ENCODE peak calls at places on chromosomes 4 and X, in four cellular contexts. E, A, C and X are unnamed samples.

GRCh38 chr4:76993787-76994641 is 44.5 kb downstream of the SEPTIN11 start:
- DNase-seq in E (no peak), C (peak; percentile 72), A (no peak), X (no peak)

GRCh38 chr4:3196670-3197359 is 52.1 kb upstream of the MSANTD1 start:
- DNase-seq in E (no peak), A (no peak), C (no peak), X (no peak)

GRCh38 chr4:78299565-78299972 is 242.4 kb downstream of the FRAS1 start:
- DNase-seq in A (no peak), E (no peak), C (no peak), X (no peak)

GRCh38 chr4:1474126-1475090 is 68.2 kb upstream of the NKX1-1 start:
- DNase-seq in A (no peak), E (no peak), C (no peak), X (no peak)

GRCh38 chr4:153543351-153543750 is 77.2 kb downstream of the TMEM131L start:
- DNase-seq in C (no peak), E (no peak), A (no peak), X (no peak)

GRCh38 chrX:67544871-67545771 is 1.3 kb downstream of the AR start:
- DNase-seq in A (peak; percentile 60), E (peak; percentile 4), C (no peak), X (no peak)

GRCh38 chr4:47383829-47384427 is 79.6 kb downstream of the COMMD8 start:
- DNase-seq in C (no peak), A (peak; percentile 31), E (no peak), X (peak; percentile 78)

GRCh38 chr4:82437285-82438005 is 7.1 kb downstream of the ENOPH1 start:
- DNase-seq in A (no peak), C (no peak), E (no peak), X (no peak)

GRCh38 chr4:15024386-15024785 is 22.1 kb downstream of the CPEB2 start:
- DNase-seq in A (no peak), C (no peak), E (no peak), X (no peak)

GRCh38 chrX:19889582-19890342 is 2.4 kb upstream of the SH3KBP1 start:
- DNase-seq in E (no peak), A (peak; percentile 63), C (peak; percentile 50), X (peak; percentile 69)

GRCh38 chrX:15947648-15948317 is 93.2 kb upstream of the AP1S2 start:
- DNase-seq in A (peak; percentile 78), C (no peak), E (no peak), X (no peak)

GRCh38 chrX:101813200-101813599 is 118.6 kb downstream of the ZMAT1 start:
- DNase-seq in E (no peak), C (no peak), A (no peak), X (no peak)

GRCh38 chr4:3305610-3306371 is 13.0 kb downstream of the RGS12 start:
- DNase-seq in E (no peak), C (peak; percentile 30), A (no peak), X (no peak)

GRCh38 chr4:154985673-154986072 is 204.6 kb downstream of the RBM46 start:
- DNase-seq in E (no peak), A (no peak), C (no peak), X (no peak)

GRCh38 chr4:87426865-87427517 is 4.6 kb downstream of the NUDT9 start:
- DNase-seq in A (no peak), C (no peak), E (no peak), X (no peak)

GRCh38 chr4:101155368-101155767 is 192.0 kb downstream of the PPP3CA start:
- DNase-seq in A (peak; percentile 78), E (no peak), C (no peak), X (no peak)

GRCh38 chr4:43453058-43453457 is 560.5 kb downstream of the GRXCR1 start:
- DNase-seq in C (no peak), A (no peak), E (no peak), X (no peak)

GRCh38 chrX:2596856-2597255 is 94.2 kb upstream of the CD99 start:
- DNase-seq in C (no peak), E (no peak), A (no peak), X (no peak)

GRCh38 chr4:143381171-143382118 is 44.8 kb downstream of the GAB1 start:
- DNase-seq in C (no peak), E (no peak), A (peak; percentile 88), X (no peak)

GRCh38 chrX:105063743-105064142 is 156.8 kb downstream of the TEX13A start:
- DNase-seq in A (no peak), E (no peak), C (no peak), X (no peak)

GRCh38 chrX:130118396-130118795 is 8.1 kb upstream of the ELF4 start:
- DNase-seq in A (peak; percentile 50), C (no peak), E (no peak), X (peak; percentile 47)

GRCh38 chr4:182339246-182339645 is 96.0 kb downstream of the TENM3 start:
- DNase-seq in E (no peak), C (no peak), A (no peak), X (no peak)

GRCh38 chr4:1329408-1330371 is 17.3 kb upstream of the UVSSA start:
- DNase-seq in E (no peak), C (peak; percentile 62), A (no peak), X (no peak)